ENCODE peak calls at places on chromosomes 16 and 17, in four cellular contexts. E is psoas muscle, D is esophagus muscularis mucosa, I is breast epithelium. Z is an unnamed sample. For H3K4me1, the result is how much of the 10 kb centered on the place peaks cover.

GRCh38 chr17:74601944-74602572 is 10.0 kb upstream of the CD300LD start:
- DNase-seq in I (peak), D (no peak), E (no peak), Z (no peak)

GRCh38 chr16:57680842-57681241 is 12.7 kb downstream of the ADGRG3 start:
- DNase-seq in E (no peak), I (no peak), D (no peak), Z (no peak)

GRCh38 chr17:8060274-8060673 is 21.4 kb downstream of the ALOX15B start:
- DNase-seq in E (no peak), I (no peak), D (no peak), Z (no peak)

GRCh38 chr16:85916141-85916890 is 17.4 kb downstream of the IRF8 start:
- DNase-seq in E (no peak), D (no peak), I (no peak), Z (no peak)

GRCh38 chr17:73787036-73787720 is 142.9 kb upstream of the SDK2 start:
- DNase-seq in D (no peak), E (no peak), I (no peak), Z (no peak)

GRCh38 chr16:2858245-2859025 is 465 bp upstream of the PRSS22 start:
- DNase-seq in I (peak), D (no peak), E (peak), Z (no peak)

GRCh38 chr17:21249911-21250703 is 3.1 kb downstream of the NATD1 start:
- DNase-seq in I (no peak), E (no peak), D (no peak), Z (no peak)

GRCh38 chr16:15466131-15466530 is 31.7 kb downstream of the BMERB1 start:
- DNase-seq in D (no peak), E (no peak), I (no peak), Z (no peak)

GRCh38 chr16:69328854-69329316 is 1.5 kb downstream of the PDF start:
- DNase-seq in D (no peak), I (no peak), E (no peak), Z (no peak)

GRCh38 chr17:5211458-5211857 is 19.8 kb upstream of the ZNF594 start:
- DNase-seq in I (no peak), E (no peak), D (no peak), Z (no peak)

GRCh38 chr17:68198931-68199836 is 48.7 kb upstream of the AMZ2 start:
- DNase-seq in E (no peak), D (no peak), I (no peak), Z (no peak)

GRCh38 chr17:39217734-39218369 is 7.9 kb downstream of the STAC2 start:
- DNase-seq in D (no peak), I (no peak), E (no peak), Z (no peak)

GRCh38 chr17:57557793-57558681 is 187.1 kb downstream of the CCDC182 start:
- DNase-seq in E (no peak), D (no peak), I (no peak), Z (no peak)

GRCh38 chr17:19335951-19336631 is 26.4 kb downstream of the B9D1 start:
- DNase-seq in I (no peak), D (no peak), E (no peak), Z (no peak)

GRCh38 chr17:29369831-29370735 is 20.1 kb upstream of the TAOK1 start:
- DNase-seq in D (no peak), E (no peak), I (no peak), Z (peak)

GRCh38 chr17:73833779-73834613 is 189.8 kb upstream of the SDK2 start:
- DNase-seq in D (no peak), I (no peak), E (peak), Z (no peak)

GRCh38 chr17:10243905-10244844 is 45.8 kb upstream of the GAS7 start:
- DNase-seq in D (no peak), I (no peak), E (no peak), Z (no peak)

GRCh38 chr16:28304214-28304613 is 11.9 kb downstream of the SBK1 start:
- DNase-seq in D (no peak), E (no peak), I (no peak), Z (no peak)

GRCh38 chr16:85910073-85910853 is 11.3 kb downstream of the IRF8 start:
- DNase-seq in D (no peak), E (no peak), I (no peak), Z (no peak)

DNA sequence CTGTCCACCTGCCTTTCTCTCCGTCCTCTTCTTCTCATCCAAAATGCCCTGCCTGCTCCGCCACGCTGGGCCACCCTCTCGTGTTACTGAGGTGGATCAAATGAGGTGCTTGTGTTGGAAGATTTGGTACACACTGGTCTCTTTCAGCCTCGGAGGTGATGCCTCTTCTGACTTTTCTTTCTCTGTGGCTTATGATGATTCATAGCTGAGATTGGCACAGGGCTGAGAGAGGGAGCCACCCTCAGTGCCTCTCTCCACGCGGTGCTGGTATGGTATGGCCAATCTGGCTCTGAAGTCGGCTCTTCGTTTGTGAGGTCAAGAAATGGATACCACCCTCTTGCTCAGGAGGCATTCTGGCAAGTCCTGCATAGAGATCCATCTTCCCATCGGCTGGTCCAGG is 82.4 kb downstream of the PLCG2 start:
- DNase-seq in D (no peak), E (no peak), I (no peak), Z (no peak)
- H3K4me3 ChIP-seq in D (no peak), E (no peak), I (no peak), Z (no peak)

DNA sequence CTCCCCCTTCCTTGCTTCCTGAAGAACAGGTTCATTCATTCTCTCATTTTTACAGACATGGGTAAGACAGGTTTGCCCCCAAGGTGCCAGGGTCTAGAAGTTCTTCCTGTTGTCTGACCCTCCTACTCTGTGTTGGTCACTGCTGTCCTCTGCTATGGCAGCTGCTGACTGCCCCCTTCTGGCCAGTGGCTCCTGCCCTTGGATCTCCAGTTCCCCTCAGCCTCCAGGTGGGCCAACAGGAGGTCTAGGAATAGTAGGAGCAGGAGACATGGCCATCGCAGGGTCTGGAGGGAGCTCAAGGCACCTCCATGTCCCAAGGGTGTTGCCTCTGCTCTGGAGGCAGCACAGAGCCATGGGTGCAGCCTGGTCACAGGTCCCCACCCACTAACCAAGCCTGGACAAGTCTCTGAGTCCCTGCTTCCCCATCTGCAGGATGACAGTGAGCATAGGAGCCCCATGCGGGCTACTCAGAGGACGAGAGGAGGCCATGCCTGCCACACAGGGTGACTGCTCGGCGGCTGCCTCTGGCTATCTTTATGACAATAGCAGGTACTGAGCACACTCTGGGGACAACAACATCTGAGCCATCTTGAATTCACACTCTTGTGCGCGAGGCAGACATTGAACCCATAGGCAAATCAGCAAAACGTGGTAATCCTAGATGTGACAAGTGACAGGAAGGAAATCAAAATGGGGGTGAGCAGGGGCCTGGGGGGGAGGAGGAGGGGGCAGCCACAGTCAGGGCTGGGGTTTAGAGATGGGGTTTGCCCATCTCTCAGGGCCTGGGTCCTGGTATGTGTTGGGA is 27.0 kb upstream of the NXPH3 start:
- DNase-seq in E (peak), I (no peak), D (no peak), Z (no peak)
- TF ChIP-seq CTCF in E (peak), I (no peak), D (peak), Z (peak)

DNA sequence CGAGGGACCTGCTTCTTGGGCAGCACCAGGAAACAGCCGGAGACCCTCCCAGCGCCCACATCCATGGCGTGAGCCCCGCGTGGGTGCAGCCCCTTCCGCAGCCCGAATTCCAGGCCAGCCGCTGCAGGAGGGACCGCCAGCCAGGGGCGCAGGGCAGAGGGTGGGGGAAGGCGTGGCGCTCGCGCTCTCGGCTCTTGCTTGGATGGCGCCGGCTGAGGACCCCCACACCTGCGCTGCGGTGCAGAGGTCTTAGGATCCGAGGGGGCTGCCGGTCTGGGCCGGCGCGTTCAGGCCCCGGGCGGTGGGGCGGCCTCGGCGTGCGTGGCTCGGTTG is 28.8 kb downstream of the ACTG1 start:
- DNase-seq in D (no peak), E (no peak), I (no peak), Z (no peak)
- H3K4me1 ChIP-seq in D (half or more), E (under half), I (under half), Z (under half)

DNA sequence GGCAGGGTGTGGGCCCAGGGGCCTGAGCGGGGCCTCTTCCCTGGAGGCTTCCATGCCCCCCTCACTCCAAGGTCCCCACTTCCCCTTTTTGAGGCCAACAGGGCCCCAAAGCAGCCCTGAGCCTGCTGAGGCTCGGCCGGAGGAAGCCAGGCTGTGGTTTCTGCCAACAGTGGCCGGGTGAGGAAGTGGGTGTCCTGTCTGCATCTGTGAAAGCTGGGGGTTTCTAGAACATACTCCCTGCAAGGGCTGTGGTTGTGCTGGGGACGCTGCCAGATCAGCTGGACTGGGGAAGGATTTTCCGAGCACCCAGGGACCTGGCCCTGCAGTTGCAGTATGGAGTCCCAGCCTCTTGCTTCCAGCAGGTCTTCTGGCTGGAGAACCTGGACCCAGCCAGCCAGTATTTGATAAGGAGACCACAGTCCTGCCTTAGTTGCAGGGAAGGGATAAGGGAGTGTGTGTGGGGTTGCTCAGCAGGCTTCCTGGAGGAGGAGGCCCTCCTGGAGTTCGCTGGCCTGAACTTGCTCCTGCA is 15.7 kb downstream of the ADCY7 start:
- DNase-seq in I (no peak), E (peak), D (no peak), Z (peak)
- H3K4me3 ChIP-seq in I (no peak), E (no peak), D (no peak), Z (no peak)

GRCh38 chr16:67516296-67517177 is 12.1 kb upstream of the RIPOR1 start:
- DNase-seq in D (peak), E (no peak), I (no peak), Z (no peak)

GRCh38 chr16:67517661-67518423 is 10.8 kb upstream of the RIPOR1 start:
- DNase-seq in E (no peak), D (no peak), I (no peak), Z (no peak)

GRCh38 chr16:67517178-67517492 is 11.5 kb upstream of the RIPOR1 start:
- DNase-seq in E (no peak), I (no peak), D (no peak), Z (no peak)

GRCh38 chr16:67521095-67521804 is 7.4 kb upstream of the RIPOR1 start:
- DNase-seq in I (peak), D (peak), E (peak), Z (peak)

GRCh38 chr16:67518676-67519075 is 10.0 kb upstream of the RIPOR1 start:
- DNase-seq in D (no peak), I (no peak), E (no peak), Z (no peak)
- TF ChIP-seq CTCF in D (no peak), I (no peak), E (no peak), Z (no peak)

GRCh38 chr17:64219571-64219970 is 43.5 kb downstream of the TEX2 start:
- DNase-seq in D (no peak), I (no peak), E (no peak), Z (no peak)

GRCh38 chr17:64216385-64217248 is 46.4 kb downstream of the TEX2 start:
- DNase-seq in I (no peak), E (peak), D (no peak), Z (peak)

GRCh38 chr17:64217249-64217652 is 45.8 kb downstream of the TEX2 start:
- DNase-seq in D (no peak), I (no peak), E (no peak), Z (no peak)

GRCh38 chr17:64216030-64216384 is 47.1 kb downstream of the TEX2 start:
- DNase-seq in I (no peak), D (no peak), E (no peak), Z (no peak)

GRCh38 chr17:64218066-64218465 is 45.0 kb downstream of the TEX2 start:
- DNase-seq in D (no peak), I (no peak), E (no peak), Z (no peak)
- H3K4me1 ChIP-seq in D (under half), I (under half), E (half or more), Z (half or more)

GRCh38 chr16:87216824-87217205 is 100.4 kb downstream of the C16orf95 start:
- DNase-seq in D (no peak), I (no peak), E (no peak), Z (no peak)

GRCh38 chr16:87216148-87216823 is 100.9 kb downstream of the C16orf95 start:
- DNase-seq in E (no peak), D (no peak), I (no peak), Z (no peak)

GRCh38 chr16:87219287-87219909 is 97.8 kb downstream of the C16orf95 start:
- DNase-seq in I (no peak), D (no peak), E (no peak), Z (no peak)

GRCh38 chr16:87221633-87222032 is 95.6 kb downstream of the C16orf95 start:
- DNase-seq in D (no peak), E (no peak), I (no peak), Z (no peak)

GRCh38 chr16:87218281-87219055 is 98.7 kb downstream of the C16orf95 start:
- DNase-seq in I (no peak), E (no peak), D (no peak), Z (no peak)
- H3K4me3 ChIP-seq in I (no peak), E (no peak), D (no peak), Z (no peak)

GRCh38 chr17:49123061-49123460 is 9.5 kb upstream of the B4GALNT2 start:
- DNase-seq in I (no peak), D (no peak), E (no peak), Z (no peak)
- TF ChIP-seq CTCF in I (no peak), D (no peak), E (no peak), Z (no peak)